ENCODE peak calls at places on chromosomes 7 and 10, in five cellular contexts. One of them, this sample, is unnamed.

GRCh38 chr7:85320699-85321476 is 134.0 kb upstream of the SEMA3D start:
- DNase-seq in HCEC 1CT: no peak
- DNase-seq in T1000: no peak
- DNase-seq in A549: no peak
- DNase-seq in fibroblast of the aortic adventitia: no peak
- DNase-seq in this sample: no peak

GRCh38 chr10:8124436-8124835 is 69.9 kb downstream of the GATA3 start:
- DNase-seq in HCEC 1CT: no peak
- DNase-seq in T1000: no peak
- DNase-seq in A549: no peak
- DNase-seq in fibroblast of the aortic adventitia: no peak
- DNase-seq in this sample: no peak

GRCh38 chr7:140159487-140159886 is 17.3 kb downstream of the KDM7A start:
- DNase-seq in HCEC 1CT: no peak
- DNase-seq in T1000: no peak
- DNase-seq in A549: no peak
- DNase-seq in fibroblast of the aortic adventitia: peak; percentile 18
- DNase-seq in this sample: no peak

GRCh38 chr10:99652800-99653390 is 6.4 kb upstream of the ENTPD7 start:
- DNase-seq in HCEC 1CT: no peak
- DNase-seq in T1000: no peak
- DNase-seq in A549: no peak
- DNase-seq in fibroblast of the aortic adventitia: no peak
- DNase-seq in this sample: no peak

GRCh38 chr7:152200395-152200794 is 174.9 kb downstream of the GALNT11 start:
- DNase-seq in HCEC 1CT: no peak
- DNase-seq in T1000: no peak
- DNase-seq in A549: no peak
- DNase-seq in fibroblast of the aortic adventitia: no peak
- DNase-seq in this sample: no peak

GRCh38 chr10:29517352-29517923 is 117.3 kb downstream of the SVIL start:
- DNase-seq in HCEC 1CT: peak; percentile 27
- DNase-seq in T1000: no peak
- DNase-seq in A549: peak; percentile 61
- DNase-seq in fibroblast of the aortic adventitia: peak; percentile 36
- DNase-seq in this sample: peak; percentile 36

GRCh38 chr7:6186578-6186977 is 85.8 kb downstream of the CYTH3 start:
- DNase-seq in HCEC 1CT: no peak
- DNase-seq in T1000: no peak
- DNase-seq in A549: no peak
- DNase-seq in fibroblast of the aortic adventitia: no peak
- DNase-seq in this sample: no peak

GRCh38 chr10:71512794-71513379 is 116.2 kb downstream of the CDH23 start:
- DNase-seq in HCEC 1CT: no peak
- DNase-seq in T1000: no peak
- DNase-seq in A549: no peak
- DNase-seq in fibroblast of the aortic adventitia: no peak
- DNase-seq in this sample: no peak

GRCh38 chr10:34835908-34836558 is 20.9 kb upstream of the PARD3 start:
- DNase-seq in HCEC 1CT: no peak
- DNase-seq in T1000: no peak
- DNase-seq in A549: no peak
- DNase-seq in fibroblast of the aortic adventitia: no peak
- DNase-seq in this sample: no peak

GRCh38 chr10:98536551-98536950 is 89.8 kb upstream of the HPS1 start:
- DNase-seq in HCEC 1CT: no peak
- DNase-seq in T1000: no peak
- DNase-seq in A549: peak; percentile 5
- DNase-seq in fibroblast of the aortic adventitia: no peak
- DNase-seq in this sample: no peak

GRCh38 chr7:158396301-158396905 is 191.2 kb downstream of the PTPRN2 start:
- DNase-seq in HCEC 1CT: no peak
- DNase-seq in T1000: no peak
- DNase-seq in A549: no peak
- DNase-seq in fibroblast of the aortic adventitia: no peak
- DNase-seq in this sample: no peak

GRCh38 chr10:86960003-86960862 is 1.8 kb downstream of the SNCG start:
- DNase-seq in HCEC 1CT: peak; percentile 76
- DNase-seq in T1000: no peak
- DNase-seq in A549: no peak
- DNase-seq in fibroblast of the aortic adventitia: peak; percentile 76
- DNase-seq in this sample: peak; percentile 78

GRCh38 chr7:29274156-29275017 is 79.8 kb downstream of the CHN2 start:
- DNase-seq in HCEC 1CT: peak; percentile 3
- DNase-seq in T1000: no peak
- DNase-seq in A549: no peak
- DNase-seq in fibroblast of the aortic adventitia: peak; percentile 84
- DNase-seq in this sample: no peak

This sample was measured in ACHN.